ENCODE peak calls at places on chromosomes 1 and 21, in seven cellular contexts. One of them, this sample, is unnamed. For H3K4me1, the result is how much of the 10 kb centered on the place peaks cover.

GRCh38 chr1:246343251-246343650 is 163.8 kb downstream of the SMYD3 start:
- DNase-seq in lower lobe of right lung: no peak
- DNase-seq in tibial nerve: no peak
- DNase-seq in testis: no peak
- DNase-seq in fibroblast of lung: no peak
- DNase-seq in body of pancreas: no peak
- DNase-seq in IMR-90: no peak
- DNase-seq in this sample: no peak

GRCh38 chr1:40634901-40635655 is 30.4 kb downstream of the RIMS3 start:
- DNase-seq in testis: no peak
- DNase-seq in tibial nerve: no peak
- DNase-seq in IMR-90: peak
- DNase-seq in fibroblast of lung: no peak
- DNase-seq in body of pancreas: no peak
- DNase-seq in lower lobe of right lung: no peak
- DNase-seq in this sample: no peak

GRCh38 chr1:200306954-200307754 is 102.7 kb downstream of the ZNF281 start:
- DNase-seq in tibial nerve: peak
- DNase-seq in testis: no peak
- DNase-seq in body of pancreas: peak
- DNase-seq in IMR-90: peak
- DNase-seq in lower lobe of right lung: no peak
- DNase-seq in fibroblast of lung: peak
- DNase-seq in this sample: no peak

GRCh38 chr1:38730511-38731397 is 128.8 kb downstream of the RRAGC start:
- DNase-seq in body of pancreas: no peak
- DNase-seq in lower lobe of right lung: no peak
- DNase-seq in fibroblast of lung: peak
- DNase-seq in testis: no peak
- DNase-seq in tibial nerve: no peak
- DNase-seq in IMR-90: peak
- DNase-seq in this sample: no peak

GRCh38 chr1:19338323-19338762 is 26.2 kb downstream of the SLC66A1 start:
- DNase-seq in body of pancreas: peak
- DNase-seq in IMR-90: no peak
- DNase-seq in testis: peak
- DNase-seq in tibial nerve: no peak
- DNase-seq in lower lobe of right lung: no peak
- DNase-seq in fibroblast of lung: no peak
- DNase-seq in this sample: no peak

GRCh38 chr1:19448491-19449439 is 36.6 kb downstream of the CAPZB start:
- DNase-seq in body of pancreas: peak
- DNase-seq in lower lobe of right lung: peak
- DNase-seq in testis: no peak
- DNase-seq in IMR-90: peak
- DNase-seq in fibroblast of lung: peak
- DNase-seq in tibial nerve: peak
- DNase-seq in this sample: peak

GRCh38 chr1:34358636-34359035 is 181.9 kb downstream of the C1orf94 start:
- DNase-seq in tibial nerve: no peak
- DNase-seq in testis: no peak
- DNase-seq in body of pancreas: no peak
- DNase-seq in IMR-90: no peak
- DNase-seq in fibroblast of lung: no peak
- DNase-seq in lower lobe of right lung: no peak
- DNase-seq in this sample: no peak

GRCh38 chr1:24735156-24735618 is 10.1 kb upstream of the CLIC4 start:
- DNase-seq in IMR-90: no peak
- DNase-seq in tibial nerve: no peak
- DNase-seq in testis: no peak
- DNase-seq in body of pancreas: no peak
- DNase-seq in lower lobe of right lung: no peak
- DNase-seq in fibroblast of lung: no peak
- DNase-seq in this sample: no peak

GRCh38 chr1:174953657-174954435 is 45.9 kb upstream of the CACYBP start:
- DNase-seq in testis: no peak
- DNase-seq in body of pancreas: no peak
- DNase-seq in lower lobe of right lung: no peak
- DNase-seq in fibroblast of lung: no peak
- DNase-seq in IMR-90: no peak
- DNase-seq in tibial nerve: no peak
- DNase-seq in this sample: peak

GRCh38 chr1:16019580-16020277 is 1.9 kb upstream of the HSPB7 start:
- DNase-seq in fibroblast of lung: no peak
- DNase-seq in tibial nerve: no peak
- DNase-seq in body of pancreas: no peak
- DNase-seq in testis: no peak
- DNase-seq in IMR-90: peak
- DNase-seq in lower lobe of right lung: no peak
- DNase-seq in this sample: no peak

GRCh38 chr1:67832737-67833594 is at the start of gene GNG12:
- DNase-seq in IMR-90: peak
- DNase-seq in tibial nerve: peak
- DNase-seq in body of pancreas: peak
- DNase-seq in fibroblast of lung: peak
- DNase-seq in lower lobe of right lung: peak
- DNase-seq in testis: peak
- DNase-seq in this sample: peak

GRCh38 chr1:109208847-109209463 is 4.8 kb upstream of the SARS1 start:
- DNase-seq in testis: no peak
- DNase-seq in lower lobe of right lung: no peak
- DNase-seq in IMR-90: peak
- DNase-seq in body of pancreas: no peak
- DNase-seq in tibial nerve: no peak
- DNase-seq in fibroblast of lung: peak
- DNase-seq in this sample: no peak

GRCh38 chr21:36254106-36254941 is 65.7 kb upstream of the MORC3 start:
- DNase-seq in testis: no peak
- DNase-seq in lower lobe of right lung: no peak
- DNase-seq in tibial nerve: no peak
- DNase-seq in fibroblast of lung: no peak
- DNase-seq in IMR-90: peak
- DNase-seq in body of pancreas: no peak
- DNase-seq in this sample: no peak

GRCh38 chr1:21338568-21339401 is 48.5 kb upstream of the ECE1 start:
- DNase-seq in fibroblast of lung: peak
- DNase-seq in IMR-90: peak
- DNase-seq in testis: peak
- DNase-seq in tibial nerve: peak
- DNase-seq in body of pancreas: peak
- DNase-seq in lower lobe of right lung: peak
- DNase-seq in this sample: peak

GRCh38 chr21:45542667-45543370 is 579 bp upstream of the SLC19A1 start:
- DNase-seq in IMR-90: no peak
- DNase-seq in lower lobe of right lung: peak
- DNase-seq in testis: peak
- DNase-seq in fibroblast of lung: no peak
- DNase-seq in tibial nerve: no peak
- DNase-seq in body of pancreas: peak
- DNase-seq in this sample: no peak

GRCh38 chr21:45543710-45544448 is 1.6 kb upstream of the SLC19A1 start:
- DNase-seq in IMR-90: no peak
- DNase-seq in fibroblast of lung: no peak
- DNase-seq in testis: peak
- DNase-seq in body of pancreas: peak
- DNase-seq in lower lobe of right lung: peak
- DNase-seq in tibial nerve: no peak
- DNase-seq in this sample: no peak

GRCh38 chr21:45543371-45543709 is 1.1 kb upstream of the SLC19A1 start:
- DNase-seq in lower lobe of right lung: peak
- DNase-seq in IMR-90: no peak
- DNase-seq in fibroblast of lung: no peak
- DNase-seq in tibial nerve: no peak
- DNase-seq in testis: peak
- DNase-seq in body of pancreas: peak
- DNase-seq in this sample: no peak

GRCh38 chr21:45541221-45542039 is 810 bp downstream of the SLC19A1 start:
- DNase-seq in IMR-90: peak
- DNase-seq in lower lobe of right lung: peak
- DNase-seq in tibial nerve: peak
- DNase-seq in fibroblast of lung: peak
- DNase-seq in testis: peak
- DNase-seq in body of pancreas: peak
- DNase-seq in this sample: peak

GRCh38 chr21:45542242-45542666 is at the start of gene SLC19A1:
- DNase-seq in lower lobe of right lung: peak
- DNase-seq in tibial nerve: no peak
- DNase-seq in IMR-90: peak
- DNase-seq in fibroblast of lung: peak
- DNase-seq in body of pancreas: peak
- DNase-seq in testis: peak
- DNase-seq in this sample: peak
- TF ChIP-seq CTCF in lower lobe of right lung: peak
- TF ChIP-seq CTCF in tibial nerve: peak
- TF ChIP-seq CTCF in IMR-90: peak
- TF ChIP-seq CTCF in fibroblast of lung: no peak
- TF ChIP-seq CTCF in body of pancreas: peak
- TF ChIP-seq CTCF in testis: peak
- TF ChIP-seq CTCF in this sample: peak

GRCh38 chr1:113141650-113142473 is 68.9 kb downstream of the LRIG2 start:
- DNase-seq in IMR-90: peak
- DNase-seq in lower lobe of right lung: no peak
- DNase-seq in testis: no peak
- DNase-seq in fibroblast of lung: peak
- DNase-seq in body of pancreas: no peak
- DNase-seq in tibial nerve: no peak
- DNase-seq in this sample: no peak
- H3K4me3 ChIP-seq in IMR-90: no peak
- H3K4me3 ChIP-seq in lower lobe of right lung: no peak
- H3K4me3 ChIP-seq in testis: no peak
- H3K4me3 ChIP-seq in fibroblast of lung: no peak
- H3K4me3 ChIP-seq in body of pancreas: no peak
- H3K4me3 ChIP-seq in tibial nerve: no peak
- H3K4me3 ChIP-seq in this sample: no peak

DNA sequence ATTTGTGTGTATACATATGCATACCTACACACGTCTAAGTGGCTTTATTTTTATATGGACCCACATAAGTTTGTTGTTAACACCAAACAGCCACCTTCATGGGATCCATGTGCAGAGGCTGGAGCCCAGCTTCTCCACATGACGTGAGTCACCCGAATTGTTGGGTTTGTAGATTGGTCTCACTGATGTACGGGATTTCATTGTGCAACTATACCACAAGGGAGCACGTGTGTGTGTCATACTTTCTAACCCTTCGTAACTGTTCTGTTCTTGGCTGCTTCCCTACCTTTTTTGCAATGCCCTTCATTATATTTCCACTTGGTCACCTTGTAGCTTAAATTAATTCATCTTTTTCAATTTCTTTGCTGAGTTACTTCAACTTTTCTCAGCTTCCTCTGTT is 21.0 kb downstream of the SPRTN start:
- DNase-seq in fibroblast of lung: peak
- DNase-seq in testis: no peak
- DNase-seq in tibial nerve: peak
- DNase-seq in body of pancreas: no peak
- DNase-seq in lower lobe of right lung: no peak
- DNase-seq in IMR-90: peak
- DNase-seq in this sample: no peak
- H3K4me1 ChIP-seq in fibroblast of lung: under half
- H3K4me1 ChIP-seq in testis: under half
- H3K4me1 ChIP-seq in tibial nerve: under half
- H3K4me1 ChIP-seq in body of pancreas: under half
- H3K4me1 ChIP-seq in lower lobe of right lung: under half
- H3K4me1 ChIP-seq in IMR-90: under half
- H3K4me1 ChIP-seq in this sample: under half

GRCh38 chr1:10121688-10122087 is 88.7 kb upstream of the KIF1B start:
- DNase-seq in IMR-90: no peak
- DNase-seq in lower lobe of right lung: no peak
- DNase-seq in body of pancreas: no peak
- DNase-seq in fibroblast of lung: no peak
- DNase-seq in tibial nerve: no peak
- DNase-seq in testis: no peak
- DNase-seq in this sample: no peak
- TF ChIP-seq CTCF in IMR-90: no peak
- TF ChIP-seq CTCF in lower lobe of right lung: no peak
- TF ChIP-seq CTCF in body of pancreas: no peak
- TF ChIP-seq CTCF in fibroblast of lung: no peak
- TF ChIP-seq CTCF in tibial nerve: no peak
- TF ChIP-seq CTCF in testis: no peak
- TF ChIP-seq CTCF in this sample: no peak

GRCh38 chr21:45916011-45916840 is 65.3 kb upstream of the COL6A1 start:
- DNase-seq in IMR-90: no peak
- DNase-seq in body of pancreas: no peak
- DNase-seq in testis: no peak
- DNase-seq in tibial nerve: no peak
- DNase-seq in lower lobe of right lung: no peak
- DNase-seq in fibroblast of lung: no peak
- DNase-seq in this sample: no peak
- H3K4me3 ChIP-seq in IMR-90: no peak
- H3K4me3 ChIP-seq in body of pancreas: no peak
- H3K4me3 ChIP-seq in testis: no peak
- H3K4me3 ChIP-seq in tibial nerve: no peak
- H3K4me3 ChIP-seq in lower lobe of right lung: no peak
- H3K4me3 ChIP-seq in fibroblast of lung: no peak
- H3K4me3 ChIP-seq in this sample: no peak